ENCODE peak calls at places on chromosomes 2 and 18, in ten cellular contexts. One of them, this sample, is unnamed.

GRCh38 chr2:75146903-75147332 is 52.4 kb downstream of the TACR1 start:
- DNase-seq in stimulated activated CD4-positive, alpha-beta T cell treated with anti-CD3 and anti-CD28 coated beads, Interleukin-1b, Interleukin-23, amount 100 ng/mL, for 24 hours: no peak
- DNase-seq in NCI-H748 treated with DMSO at 0.1 percent for 48 hours: no peak
- DNase-seq in M059J: peak
- DNase-seq in NCI-H460: no peak
- DNase-seq in aorta: no peak
- DNase-seq in NCI-H345: peak
- DNase-seq in HCT116: no peak
- DNase-seq in activated CD8-positive, alpha-beta T cell treated with anti-CD3 and anti-CD28 coated beads for 36 hours: no peak
- DNase-seq in astrocyte: peak
- DNase-seq in this sample: no peak

GRCh38 chr18:62526098-62527025 is 3.5 kb downstream of the ZCCHC2 start:
- DNase-seq in stimulated activated CD4-positive, alpha-beta T cell treated with anti-CD3 and anti-CD28 coated beads, Interleukin-1b, Interleukin-23, amount 100 ng/mL, for 24 hours: peak
- DNase-seq in NCI-H748 treated with DMSO at 0.1 percent for 48 hours: peak
- DNase-seq in M059J: peak
- DNase-seq in NCI-H460: peak
- DNase-seq in aorta: peak
- DNase-seq in NCI-H345: peak
- DNase-seq in HCT116: peak
- DNase-seq in activated CD8-positive, alpha-beta T cell treated with anti-CD3 and anti-CD28 coated beads for 36 hours: peak
- DNase-seq in astrocyte: peak
- DNase-seq in this sample: peak

GRCh38 chr2:235793163-235793752 is 299.4 kb downstream of the AGAP1 start:
- DNase-seq in stimulated activated CD4-positive, alpha-beta T cell treated with anti-CD3 and anti-CD28 coated beads, Interleukin-1b, Interleukin-23, amount 100 ng/mL, for 24 hours: no peak
- DNase-seq in NCI-H748 treated with DMSO at 0.1 percent for 48 hours: no peak
- DNase-seq in M059J: peak
- DNase-seq in NCI-H460: no peak
- DNase-seq in aorta: no peak
- DNase-seq in NCI-H345: no peak
- DNase-seq in HCT116: no peak
- DNase-seq in activated CD8-positive, alpha-beta T cell treated with anti-CD3 and anti-CD28 coated beads for 36 hours: peak
- DNase-seq in astrocyte: no peak
- DNase-seq in this sample: no peak

GRCh38 chr2:162333968-162334367 is 10.0 kb upstream of the GCA start:
- DNase-seq in stimulated activated CD4-positive, alpha-beta T cell treated with anti-CD3 and anti-CD28 coated beads, Interleukin-1b, Interleukin-23, amount 100 ng/mL, for 24 hours: no peak
- DNase-seq in NCI-H748 treated with DMSO at 0.1 percent for 48 hours: peak
- DNase-seq in M059J: peak
- DNase-seq in NCI-H460: peak
- DNase-seq in aorta: no peak
- DNase-seq in NCI-H345: peak
- DNase-seq in HCT116: no peak
- DNase-seq in activated CD8-positive, alpha-beta T cell treated with anti-CD3 and anti-CD28 coated beads for 36 hours: peak
- DNase-seq in astrocyte: no peak
- DNase-seq in this sample: no peak

GRCh38 chr2:238344517-238344916 is 24.2 kb downstream of the TRAF3IP1 start:
- DNase-seq in stimulated activated CD4-positive, alpha-beta T cell treated with anti-CD3 and anti-CD28 coated beads, Interleukin-1b, Interleukin-23, amount 100 ng/mL, for 24 hours: no peak
- DNase-seq in NCI-H748 treated with DMSO at 0.1 percent for 48 hours: no peak
- DNase-seq in M059J: no peak
- DNase-seq in NCI-H460: no peak
- DNase-seq in aorta: no peak
- DNase-seq in NCI-H345: no peak
- DNase-seq in HCT116: no peak
- DNase-seq in activated CD8-positive, alpha-beta T cell treated with anti-CD3 and anti-CD28 coated beads for 36 hours: no peak
- DNase-seq in astrocyte: peak
- DNase-seq in this sample: peak

GRCh38 chr2:171411214-171411613 is 22.6 kb downstream of the METTL8 start:
- DNase-seq in stimulated activated CD4-positive, alpha-beta T cell treated with anti-CD3 and anti-CD28 coated beads, Interleukin-1b, Interleukin-23, amount 100 ng/mL, for 24 hours: no peak
- DNase-seq in NCI-H748 treated with DMSO at 0.1 percent for 48 hours: no peak
- DNase-seq in M059J: no peak
- DNase-seq in NCI-H460: no peak
- DNase-seq in aorta: no peak
- DNase-seq in NCI-H345: no peak
- DNase-seq in HCT116: no peak
- DNase-seq in activated CD8-positive, alpha-beta T cell treated with anti-CD3 and anti-CD28 coated beads for 36 hours: no peak
- DNase-seq in astrocyte: no peak
- DNase-seq in this sample: no peak

GRCh38 chr2:175004730-175004979 is 526 bp downstream of the CHN1 start:
- DNase-seq in stimulated activated CD4-positive, alpha-beta T cell treated with anti-CD3 and anti-CD28 coated beads, Interleukin-1b, Interleukin-23, amount 100 ng/mL, for 24 hours: no peak
- DNase-seq in NCI-H748 treated with DMSO at 0.1 percent for 48 hours: no peak
- DNase-seq in M059J: no peak
- DNase-seq in NCI-H460: no peak
- DNase-seq in aorta: peak
- DNase-seq in NCI-H345: no peak
- DNase-seq in HCT116: no peak
- DNase-seq in activated CD8-positive, alpha-beta T cell treated with anti-CD3 and anti-CD28 coated beads for 36 hours: no peak
- DNase-seq in astrocyte: no peak
- DNase-seq in this sample: peak

GRCh38 chr2:151339168-151339567 is 18.2 kb upstream of the TNFAIP6 start:
- DNase-seq in stimulated activated CD4-positive, alpha-beta T cell treated with anti-CD3 and anti-CD28 coated beads, Interleukin-1b, Interleukin-23, amount 100 ng/mL, for 24 hours: no peak
- DNase-seq in NCI-H748 treated with DMSO at 0.1 percent for 48 hours: no peak
- DNase-seq in M059J: no peak
- DNase-seq in NCI-H460: no peak
- DNase-seq in aorta: no peak
- DNase-seq in NCI-H345: no peak
- DNase-seq in HCT116: no peak
- DNase-seq in activated CD8-positive, alpha-beta T cell treated with anti-CD3 and anti-CD28 coated beads for 36 hours: no peak
- DNase-seq in astrocyte: no peak
- DNase-seq in this sample: no peak

GRCh38 chr2:150391779-150392178 is 95.7 kb downstream of the RND3 start:
- DNase-seq in stimulated activated CD4-positive, alpha-beta T cell treated with anti-CD3 and anti-CD28 coated beads, Interleukin-1b, Interleukin-23, amount 100 ng/mL, for 24 hours: no peak
- DNase-seq in NCI-H748 treated with DMSO at 0.1 percent for 48 hours: no peak
- DNase-seq in M059J: no peak
- DNase-seq in NCI-H460: no peak
- DNase-seq in aorta: no peak
- DNase-seq in NCI-H345: no peak
- DNase-seq in HCT116: no peak
- DNase-seq in activated CD8-positive, alpha-beta T cell treated with anti-CD3 and anti-CD28 coated beads for 36 hours: no peak
- DNase-seq in astrocyte: no peak
- DNase-seq in this sample: no peak

GRCh38 chr18:22813648-22814328 is 119.3 kb upstream of the RBBP8 start:
- DNase-seq in stimulated activated CD4-positive, alpha-beta T cell treated with anti-CD3 and anti-CD28 coated beads, Interleukin-1b, Interleukin-23, amount 100 ng/mL, for 24 hours: no peak
- DNase-seq in NCI-H748 treated with DMSO at 0.1 percent for 48 hours: peak
- DNase-seq in M059J: peak
- DNase-seq in NCI-H460: peak
- DNase-seq in aorta: no peak
- DNase-seq in NCI-H345: peak
- DNase-seq in HCT116: no peak
- DNase-seq in activated CD8-positive, alpha-beta T cell treated with anti-CD3 and anti-CD28 coated beads for 36 hours: peak
- DNase-seq in astrocyte: peak
- DNase-seq in this sample: no peak

This sample was measured in osteoblast.